ENCODE peak calls at places on chromosomes 5 and 9, in five cellular contexts. P, Z, K, L and T are unnamed samples.

GRCh38 chr5:103111458-103111857 is 8.5 kb downstream of the GIN1 start:
- DNase-seq in P (no peak), Z (no peak), K (no peak), L (no peak), T (no peak)

GRCh38 chr5:167294861-167295685 is 996.4 kb upstream of the WWC1 start:
- DNase-seq in P (peak; percentile 89), Z (no peak), K (no peak), L (no peak), T (peak; percentile 75)

GRCh38 chr5:139660105-139660915 is 12.2 kb downstream of the CXXC5 start:
- DNase-seq in P (peak; percentile 60), Z (no peak), K (no peak), L (peak; percentile 31), T (peak; percentile 60)

GRCh38 chr5:42502613-42503470 is 79.6 kb downstream of the GHR start:
- DNase-seq in P (no peak), Z (no peak), K (no peak), L (no peak), T (no peak)

GRCh38 chr5:105506692-105507277 is 1944.2 kb upstream of the NUDT12 start:
- DNase-seq in P (peak; percentile 73), Z (no peak), K (no peak), L (peak; percentile 43), T (peak; percentile 32)

GRCh38 chr5:12876541-12877298 is 972.5 kb upstream of the CTNND2 start:
- DNase-seq in P (no peak), Z (no peak), K (no peak), L (no peak), T (no peak)

GRCh38 chr9:71675857-71676165 is 92.5 kb downstream of the CEMIP2 start:
- DNase-seq in P (no peak), Z (no peak), K (no peak), L (no peak), T (peak; percentile 8)

GRCh38 chr9:137269231-137269772 is 8.2 kb upstream of the TOR4A start:
- DNase-seq in P (no peak), Z (no peak), K (no peak), L (no peak), T (no peak)

GRCh38 chr9:13485068-13485596 is 205.6 kb upstream of the MPDZ start:
- DNase-seq in P (no peak), Z (no peak), K (no peak), L (no peak), T (no peak)

GRCh38 chr9:121861501-121862180 is 210.2 kb downstream of the DAB2IP start:
- DNase-seq in P (peak; percentile 37), Z (no peak), K (peak; percentile 38), L (peak; percentile 64), T (peak; percentile 63)

GRCh38 chr5:166980666-166981065 is 1310.8 kb upstream of the WWC1 start:
- DNase-seq in P (no peak), Z (no peak), K (no peak), L (no peak), T (no peak)

GRCh38 chr9:87766697-87767096 is 40.8 kb downstream of the CTSL start:
- DNase-seq in P (no peak), Z (no peak), K (no peak), L (peak; percentile 81), T (no peak)

GRCh38 chr9:447230-448025 is 232.8 kb downstream of the DOCK8 start:
- DNase-seq in P (peak; percentile 4), Z (peak; percentile 38), K (peak; percentile 26), L (no peak), T (peak; percentile 36)

GRCh38 chr5:180353226-180353962 is at the start of gene GFPT2:
- DNase-seq in P (peak; percentile 76), Z (peak; percentile 49), K (peak; percentile 90), L (peak; percentile 87), T (peak; percentile 56)

GRCh38 chr9:125435776-125436612 is 174.4 kb downstream of the GAPVD1 start:
- DNase-seq in P (no peak), Z (no peak), K (no peak), L (no peak), T (no peak)

GRCh38 chr9:2967779-2968178 is 123.9 kb upstream of the PUM3 start:
- DNase-seq in P (no peak), Z (no peak), K (no peak), L (no peak), T (peak; percentile 15)

GRCh38 chr5:123997354-123998215 is 485.6 kb downstream of the CSNK1G3 start:
- DNase-seq in P (no peak), Z (no peak), K (no peak), L (peak; percentile 15), T (peak; percentile 48)

GRCh38 chr5:92017786-92018185 is 634.7 kb upstream of the ARRDC3 start:
- DNase-seq in P (no peak), Z (no peak), K (no peak), L (no peak), T (peak; percentile 91)

GRCh38 chr9:91844170-91844569 is 105.9 kb downstream of the ROR2 start:
- DNase-seq in P (no peak), Z (no peak), K (no peak), L (no peak), T (no peak)

GRCh38 chr5:157280927-157281326 is 15.0 kb downstream of the CYFIP2 start:
- DNase-seq in P (peak; percentile 43), Z (no peak), K (no peak), L (no peak), T (peak; percentile 31)

GRCh38 chr9:22044583-22044982 is 35.5 kb upstream of the CDKN2B start:
- DNase-seq in P (no peak), Z (no peak), K (no peak), L (no peak), T (peak; percentile 96)

GRCh38 chr5:72721844-72722243 is 94.6 kb upstream of the TNPO1 start:
- DNase-seq in P (no peak), Z (no peak), K (no peak), L (no peak), T (no peak)

GRCh38 chr9:93121316-93122241 is 12.5 kb downstream of the NINJ1 start:
- DNase-seq in P (no peak), Z (no peak), K (no peak), L (no peak), T (no peak)

GRCh38 chr5:64199425-64199824 is 33.8 kb downstream of the RNF180 start:
- DNase-seq in P (no peak), Z (no peak), K (no peak), L (no peak), T (no peak)

GRCh38 chr5:39415186-39415585 is 9.6 kb downstream of the DAB2 start:
- DNase-seq in P (no peak), Z (no peak), K (no peak), L (no peak), T (no peak)

GRCh38 chr5:176836811-176837706 is 26.7 kb downstream of the UNC5A start:
- DNase-seq in P (no peak), Z (no peak), K (no peak), L (no peak), T (no peak)